ENCODE peak calls at places on chromosomes 16 and 17, in seven cellular contexts. A, N, G, Q, B, U and Y are unnamed samples.

GRCh38 chr16:87603684-87604571 is 1.6 kb downstream of the JPH3 start:
- DNase-seq in N (no peak), G (no peak), B (no peak), Q (no peak), A (no peak), U (no peak), Y (no peak)

GRCh38 chr16:82033006-82033405 is 2.0 kb upstream of the HSD17B2 start:
- DNase-seq in Q (peak), G (no peak), B (no peak), A (no peak), N (no peak), U (no peak), Y (no peak)

GRCh38 chr16:68257906-68258800 is 6.2 kb upstream of the SLC7A6 start:
- DNase-seq in A (peak), Q (no peak), U (peak), B (peak), N (no peak), G (no peak), Y (no peak)

GRCh38 chr17:43312011-43312410 is 78.2 kb upstream of the RNU2-1 start:
- DNase-seq in G (no peak), U (no peak), B (no peak), N (no peak), Q (no peak), A (no peak), Y (peak)

GRCh38 chr16:77172964-77173363 is 18.0 kb upstream of the MON1B start:
- DNase-seq in Q (no peak), U (peak), A (no peak), G (no peak), N (no peak), B (peak), Y (no peak)

GRCh38 chr17:81090361-81091133 is 55.6 kb downstream of the BAIAP2 start:
- DNase-seq in A (peak), G (no peak), B (peak), U (peak), N (peak), Q (no peak), Y (peak)

GRCh38 chr17:7912927-7913524 is 3.1 kb downstream of the RNF227 start:
- DNase-seq in G (no peak), N (no peak), A (peak), U (peak), Q (no peak), B (peak), Y (peak)

GRCh38 chr16:48612621-48613020 is 2.6 kb upstream of the N4BP1 start:
- DNase-seq in N (no peak), B (no peak), Q (no peak), U (no peak), G (no peak), A (no peak), Y (no peak)

GRCh38 chr16:72927199-72928088 is 120.5 kb downstream of the ZFHX3 start:
- DNase-seq in N (no peak), A (peak), U (peak), Q (peak), G (no peak), B (peak), Y (no peak)

GRCh38 chr16:63403792-63404191 is 1367.6 kb upstream of the CDH8 start:
- DNase-seq in A (no peak), B (no peak), Q (no peak), N (no peak), G (no peak), U (no peak), Y (no peak)

GRCh38 chr17:10149573-10150399 is 48.6 kb downstream of the GAS7 start:
- DNase-seq in B (peak), U (peak), Q (no peak), G (no peak), N (no peak), A (peak), Y (no peak)

GRCh38 chr17:21313320-21313719 is 28.8 kb downstream of the MAP2K3 start:
- DNase-seq in G (no peak), N (peak), B (no peak), A (no peak), Q (no peak), U (no peak), Y (no peak)

GRCh38 chr16:57166951-57167350 is 18.9 kb downstream of the PSME3IP1 start:
- DNase-seq in N (no peak), B (peak), Q (no peak), U (peak), A (no peak), G (no peak), Y (no peak)

GRCh38 chr16:57023541-57024249 is 34.3 kb downstream of the NLRC5 start:
- DNase-seq in U (no peak), N (no peak), Q (no peak), A (no peak), B (no peak), G (peak), Y (no peak)

GRCh38 chr17:77385750-77386501 is 245.2 kb downstream of the SEC14L1 start:
- DNase-seq in Q (no peak), B (peak), G (no peak), N (peak), U (peak), A (no peak), Y (no peak)

GRCh38 chr17:78789663-78790181 is 7.6 kb upstream of the CYTH1 start:
- DNase-seq in A (no peak), N (peak), Q (no peak), G (no peak), U (peak), B (peak), Y (peak)

GRCh38 chr16:68370921-68371651 is 60.3 kb downstream of the PRMT7 start:
- DNase-seq in A (no peak), Q (no peak), B (no peak), N (no peak), U (no peak), G (no peak), Y (no peak)

GRCh38 chr16:65660390-65660789 is 538.5 kb upstream of the CDH11 start:
- DNase-seq in U (peak), A (no peak), N (no peak), Q (no peak), G (no peak), B (peak), Y (no peak)

GRCh38 chr17:37676115-37676925 is 33.1 kb upstream of the DDX52 start:
- DNase-seq in A (no peak), U (peak), G (no peak), N (no peak), Q (no peak), B (peak), Y (no peak)